ENCODE peak calls at places on chromosomes 1 and 21, in four cellular contexts. One of them, this sample, is unnamed.

GRCh38 chr1:12610305-12610935 is 7.6 kb downstream of the DHRS3 start:
- DNase-seq in K562: no peak
- DNase-seq in HepG2: no peak
- DNase-seq in GM12878: no peak
- DNase-seq in this sample: no peak

GRCh38 chr1:36411674-36412648 is 14.3 kb upstream of the LSM10 start:
- DNase-seq in K562: peak
- DNase-seq in HepG2: peak
- DNase-seq in GM12878: no peak
- DNase-seq in this sample: no peak

GRCh38 chr1:176626572-176627061 is 163.6 kb downstream of the PAPPA2 start:
- DNase-seq in K562: no peak
- DNase-seq in HepG2: no peak
- DNase-seq in GM12878: no peak
- DNase-seq in this sample: no peak

GRCh38 chr21:38942617-38943245 is 137.0 kb downstream of the ETS2 start:
- DNase-seq in K562: no peak
- DNase-seq in HepG2: no peak
- DNase-seq in GM12878: no peak
- DNase-seq in this sample: no peak

GRCh38 chr1:162107911-162108310 is 38.4 kb downstream of the NOS1AP start:
- DNase-seq in K562: no peak
- DNase-seq in HepG2: peak
- DNase-seq in GM12878: no peak
- DNase-seq in this sample: no peak

GRCh38 chr21:31686272-31686913 is 26.9 kb downstream of the SOD1 start:
- DNase-seq in K562: no peak
- DNase-seq in HepG2: no peak
- DNase-seq in GM12878: no peak
- DNase-seq in this sample: no peak

GRCh38 chr21:17045214-17045835 is 467.5 kb upstream of the CXADR start:
- DNase-seq in K562: no peak
- DNase-seq in HepG2: no peak
- DNase-seq in GM12878: no peak
- DNase-seq in this sample: no peak

GRCh38 chr1:6268431-6268830 is 7.5 kb upstream of the GPR153 start:
- DNase-seq in K562: peak
- DNase-seq in HepG2: no peak
- DNase-seq in GM12878: no peak
- DNase-seq in this sample: no peak

GRCh38 chr1:202241376-202242079 is 47.9 kb downstream of the LGR6 start:
- DNase-seq in K562: no peak
- DNase-seq in HepG2: no peak
- DNase-seq in GM12878: no peak
- DNase-seq in this sample: no peak

GRCh38 chr1:53637726-53638640 is 101.0 kb downstream of the GLIS1 start:
- DNase-seq in K562: no peak
- DNase-seq in HepG2: no peak
- DNase-seq in GM12878: no peak
- DNase-seq in this sample: no peak

GRCh38 chr21:36199021-36199420 is 42.4 kb downstream of the DOP1B start:
- DNase-seq in K562: no peak
- DNase-seq in HepG2: no peak
- DNase-seq in GM12878: no peak
- DNase-seq in this sample: no peak

GRCh38 chr21:31908106-31909031 is 35.5 kb downstream of the HUNK start:
- DNase-seq in K562: no peak
- DNase-seq in HepG2: peak
- DNase-seq in GM12878: no peak
- DNase-seq in this sample: no peak

GRCh38 chr1:113103977-113104376 is 31.0 kb downstream of the LRIG2 start:
- DNase-seq in K562: no peak
- DNase-seq in HepG2: no peak
- DNase-seq in GM12878: no peak
- DNase-seq in this sample: no peak

GRCh38 chr1:113101588-113101987 is 28.6 kb downstream of the LRIG2 start:
- DNase-seq in K562: no peak
- DNase-seq in HepG2: no peak
- DNase-seq in GM12878: no peak
- DNase-seq in this sample: no peak

GRCh38 chr1:113106910-113107309 is 33.9 kb downstream of the LRIG2 start:
- DNase-seq in K562: no peak
- DNase-seq in HepG2: no peak
- DNase-seq in GM12878: no peak
- DNase-seq in this sample: no peak

DNA sequence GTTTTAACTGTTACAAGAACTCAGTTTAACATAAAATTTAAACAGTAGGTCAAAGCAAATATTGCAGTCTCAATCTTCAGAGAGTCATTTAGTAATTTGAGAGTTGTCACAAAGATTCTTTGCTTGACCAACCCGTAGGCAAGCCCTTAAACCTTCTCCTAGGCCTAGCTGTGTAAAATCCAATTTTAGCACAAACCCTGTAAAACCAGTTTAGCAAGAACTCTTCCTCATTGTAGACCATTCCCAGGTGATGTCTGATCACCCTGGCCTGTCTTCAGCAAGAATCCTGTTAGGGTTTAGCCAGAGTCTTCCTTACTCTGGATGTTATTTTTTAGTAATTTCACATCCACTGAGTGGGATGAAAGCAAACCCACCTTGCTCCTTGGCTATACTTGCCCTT is 30.1 kb downstream of the LRIG2 start:
- DNase-seq in K562: no peak
- DNase-seq in HepG2: no peak
- DNase-seq in GM12878: no peak
- DNase-seq in this sample: no peak
- TF ChIP-seq HDAC6 in K562: no peak
- TF ChIP-seq HDAC6 in HepG2: no peak
- TF ChIP-seq HDAC6 in GM12878: no peak
- TF ChIP-seq HDAC6 in this sample: no peak

DNA sequence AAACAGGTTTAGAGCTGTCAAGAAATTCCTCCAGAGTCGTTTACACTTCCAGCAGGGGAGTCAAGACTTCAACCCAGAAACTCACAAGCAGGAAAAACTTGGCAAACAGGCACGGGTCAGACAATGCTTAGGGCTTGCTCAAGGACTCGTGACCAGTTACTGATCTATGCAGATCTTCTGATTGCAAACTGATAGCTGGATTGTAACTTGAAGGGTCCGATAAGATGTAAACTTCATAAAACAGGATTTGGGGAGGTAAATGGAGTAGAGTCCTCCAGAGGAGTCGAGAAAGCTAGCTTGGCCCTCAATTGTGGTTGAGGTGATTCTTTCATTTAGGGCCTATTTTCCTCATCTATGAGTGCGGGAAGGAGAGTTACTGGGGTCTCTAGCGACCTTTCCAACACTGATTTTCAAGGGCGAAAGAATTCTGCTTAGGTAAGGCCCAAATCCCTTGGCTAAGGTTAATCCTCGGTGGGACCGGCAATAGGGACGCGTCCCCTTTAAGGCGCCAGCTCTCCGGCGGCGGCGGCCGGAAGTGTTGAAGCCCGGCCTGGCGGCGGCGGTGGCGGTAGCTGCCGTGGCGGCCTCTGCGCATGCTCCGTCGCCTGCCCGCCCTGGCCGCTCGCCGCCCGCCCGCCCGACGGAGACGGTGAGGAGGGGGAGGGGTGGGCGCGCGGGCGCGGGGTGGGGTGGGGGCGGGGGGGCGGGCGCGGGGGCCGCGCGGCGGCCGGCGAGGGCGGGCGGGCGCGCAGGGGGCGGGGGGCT is at the start of gene GMEB1:
- DNase-seq in K562: peak
- DNase-seq in HepG2: peak
- DNase-seq in GM12878: peak
- DNase-seq in this sample: peak
- TF ChIP-seq MAX in K562: no peak
- TF ChIP-seq MAX in HepG2: no peak
- TF ChIP-seq MAX in GM12878: no peak
- TF ChIP-seq MAX in this sample: no peak

GRCh38 chr1:112693821-112694220 is 13.1 kb downstream of the RHOC start:
- DNase-seq in K562: no peak
- DNase-seq in HepG2: no peak
- DNase-seq in GM12878: no peak
- DNase-seq in this sample: no peak
- TF ChIP-seq HDAC6 in K562: no peak
- TF ChIP-seq HDAC6 in HepG2: no peak
- TF ChIP-seq HDAC6 in GM12878: no peak
- TF ChIP-seq HDAC6 in this sample: no peak

GRCh38 chr1:115198938-115199337 is 109.6 kb upstream of the TSPAN2 start:
- DNase-seq in K562: no peak
- DNase-seq in HepG2: no peak
- DNase-seq in GM12878: no peak
- DNase-seq in this sample: no peak

GRCh38 chr1:115203287-115203686 is 114.0 kb upstream of the TSPAN2 start:
- DNase-seq in K562: no peak
- DNase-seq in HepG2: no peak
- DNase-seq in GM12878: no peak
- DNase-seq in this sample: no peak

GRCh38 chr1:115196291-115196690 is 107.0 kb upstream of the TSPAN2 start:
- DNase-seq in K562: no peak
- DNase-seq in HepG2: no peak
- DNase-seq in GM12878: no peak
- DNase-seq in this sample: no peak

GRCh38 chr1:115201598-115201997 is 112.3 kb upstream of the TSPAN2 start:
- DNase-seq in K562: no peak
- DNase-seq in HepG2: no peak
- DNase-seq in GM12878: no peak
- DNase-seq in this sample: no peak

GRCh38 chr1:115199416-115200132 is 110.3 kb upstream of the TSPAN2 start:
- DNase-seq in K562: no peak
- DNase-seq in HepG2: no peak
- DNase-seq in GM12878: no peak
- DNase-seq in this sample: no peak
- TF ChIP-seq MAX in K562: no peak
- TF ChIP-seq MAX in HepG2: no peak
- TF ChIP-seq MAX in GM12878: no peak
- TF ChIP-seq MAX in this sample: no peak

This sample was measured in H1.